ENCODE peak calls at places on chromosomes 2 and 18, in four cellular contexts. F, P, E and X are unnamed samples.

GRCh38 chr2:43073373-43073772 is 153.0 kb downstream of the ZFP36L2 start:
- DNase-seq in F (peak), P (no peak), E (peak), X (no peak)

GRCh38 chr2:141331127-141331526 is 799.7 kb downstream of the LRP1B start:
- DNase-seq in F (no peak), P (no peak), E (peak), X (peak)

GRCh38 chr2:172250801-172251200 is 148.1 kb upstream of the DLX2 start:
- DNase-seq in F (no peak), P (no peak), E (no peak), X (no peak)

GRCh38 chr2:238525990-238526389 is 99.3 kb downstream of the ASB1 start:
- DNase-seq in F (no peak), P (no peak), E (no peak), X (no peak)

GRCh38 chr2:67625671-67626070 is 228.5 kb downstream of the ETAA1 start:
- DNase-seq in F (no peak), P (no peak), E (peak), X (no peak)

GRCh38 chr2:163877316-163877715 is 141.5 kb upstream of the FIGN start:
- DNase-seq in F (no peak), P (no peak), E (peak), X (no peak)

GRCh38 chr18:74229005-74229404 is 62.8 kb downstream of the CYB5A start:
- DNase-seq in F (no peak), P (no peak), E (no peak), X (no peak)

GRCh38 chr2:84870306-84870705 is 10.6 kb downstream of the TRABD2A start:
- DNase-seq in F (no peak), P (no peak), E (no peak), X (no peak)

GRCh38 chr2:33208400-33208799 is 261.6 kb downstream of the LTBP1 start:
- DNase-seq in F (no peak), P (no peak), E (no peak), X (peak)

GRCh38 chr2:214242797-214243196 is 168.1 kb upstream of the VWC2L start:
- DNase-seq in F (no peak), P (no peak), E (peak), X (no peak)

GRCh38 chr2:7992612-7993596 is 689.0 kb upstream of the ID2 start:
- DNase-seq in F (no peak), P (no peak), E (peak), X (no peak)

GRCh38 chr2:182018218-182018617 is 32.6 kb downstream of the PPP1R1C start:
- DNase-seq in F (no peak), P (no peak), E (peak), X (no peak)

GRCh38 chr2:57943271-57943670 is 103.3 kb upstream of the VRK2 start:
- DNase-seq in F (no peak), P (no peak), E (peak), X (no peak)

GRCh38 chr2:187397870-187398269 is 50.2 kb downstream of the CALCRL start:
- DNase-seq in F (no peak), P (no peak), E (no peak), X (no peak)

GRCh38 chr2:238422285-238422684 is 4.4 kb upstream of the ASB1 start:
- DNase-seq in F (peak), P (no peak), E (no peak), X (no peak)

GRCh38 chr2:161913865-161914264 is 160.2 kb downstream of the DPP4 start:
- DNase-seq in F (no peak), P (no peak), E (peak), X (no peak)

GRCh38 chr2:149679286-149679685 is 91.7 kb upstream of the MMADHC start:
- DNase-seq in F (no peak), P (no peak), E (peak), X (peak)

GRCh38 chr2:8277921-8278571 is 403.8 kb upstream of the ID2 start:
- DNase-seq in F (no peak), P (peak), E (no peak), X (no peak)

GRCh38 chr2:237671466-237672173 is 44.2 kb downstream of the LRRFIP1 start:
- DNase-seq in F (no peak), P (no peak), E (no peak), X (no peak)

GRCh38 chr2:152322222-152322621 is 12.8 kb upstream of the FMNL2 start:
- DNase-seq in F (no peak), P (no peak), E (no peak), X (no peak)

GRCh38 chr2:152320814-152321213 is 14.2 kb upstream of the FMNL2 start:
- DNase-seq in F (no peak), P (no peak), E (no peak), X (no peak)

GRCh38 chr2:152320166-152320565 is 14.8 kb upstream of the FMNL2 start:
- DNase-seq in F (no peak), P (no peak), E (peak), X (no peak)
- TF ChIP-seq ELK1 in F (no peak), P (no peak), E (no peak), X (no peak)

GRCh38 chr2:66437601-66438497 is 2.9 kb downstream of the MEIS1 start:
- DNase-seq in F (no peak), P (no peak), E (no peak), X (no peak)

GRCh38 chr2:66439291-66440010 is 4.5 kb downstream of the MEIS1 start:
- DNase-seq in F (no peak), P (no peak), E (no peak), X (no peak)

GRCh38 chr2:66440011-66440542 is 5.2 kb downstream of the MEIS1 start:
- DNase-seq in F (no peak), P (no peak), E (no peak), X (no peak)

GRCh38 chr2:66437055-66437454 is 2.1 kb downstream of the MEIS1 start:
- DNase-seq in F (no peak), P (no peak), E (no peak), X (no peak)

DNA sequence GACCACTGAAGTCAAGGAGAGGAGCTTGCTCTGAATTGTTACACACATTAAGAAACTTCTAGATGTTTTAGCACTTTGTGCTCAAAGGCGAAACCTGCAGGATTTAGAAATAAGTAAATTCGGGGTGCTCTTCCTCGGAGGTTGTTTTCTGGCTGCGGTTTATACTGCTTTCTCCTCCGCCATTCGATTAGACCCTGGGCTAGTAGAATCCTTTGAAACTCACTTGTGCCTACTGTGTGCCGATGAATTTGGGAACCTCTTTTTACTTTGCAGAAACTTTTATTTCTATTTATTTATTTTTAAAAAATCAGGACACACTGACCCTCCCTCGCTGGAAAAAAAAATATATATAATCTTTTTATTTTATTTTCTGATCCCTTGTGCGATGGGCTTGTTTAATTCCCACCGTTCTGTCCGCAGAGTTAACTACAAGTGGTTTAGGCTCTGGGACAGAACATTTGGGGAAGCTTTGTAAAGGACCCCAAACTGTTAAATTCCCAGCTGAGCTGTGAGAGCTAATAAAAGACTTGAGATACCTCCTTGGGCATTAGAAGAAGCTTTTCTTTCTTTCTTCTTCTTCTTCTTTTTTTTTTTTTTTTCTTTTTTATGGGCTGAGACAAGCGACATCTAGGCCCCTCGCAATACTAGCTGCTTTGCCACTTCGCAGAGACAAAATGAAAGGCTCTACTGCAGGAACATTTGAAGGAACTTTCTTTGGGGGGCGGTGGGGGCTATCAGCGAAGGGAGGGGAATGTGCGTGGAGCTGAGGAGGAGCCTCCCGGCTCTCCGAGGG is 3.8 kb downstream of the MEIS1 start:
- DNase-seq in F (no peak), P (no peak), E (no peak), X (no peak)
- H3K4me3 ChIP-seq in F (no peak), P (no peak), E (peak), X (no peak)

GRCh38 chr2:96399342-96400048 is 63.9 kb downstream of the NCAPH start:
- DNase-seq in F (no peak), P (no peak), E (no peak), X (no peak)
- TF ChIP-seq ELK1 in F (no peak), P (no peak), E (no peak), X (no peak)

GRCh38 chr2:106195996-106196395 is 1.9 kb upstream of the UXS1 start:
- DNase-seq in F (no peak), P (no peak), E (no peak), X (no peak)

GRCh38 chr2:106197878-106198277 is 3.8 kb upstream of the UXS1 start:
- DNase-seq in F (no peak), P (no peak), E (peak), X (no peak)

GRCh38 chr2:106193977-106194778 is at the start of gene UXS1:
- DNase-seq in F (peak), P (peak), E (peak), X (peak)

GRCh38 chr2:106193491-106193976 is 567 bp downstream of the UXS1 start:
- DNase-seq in F (peak), P (no peak), E (no peak), X (peak)

GRCh38 chr2:106195456-106195855 is 1.4 kb upstream of the UXS1 start:
- DNase-seq in F (no peak), P (no peak), E (no peak), X (no peak)
- H3K4me3 ChIP-seq in F (no peak), P (no peak), E (no peak), X (no peak)

DNA sequence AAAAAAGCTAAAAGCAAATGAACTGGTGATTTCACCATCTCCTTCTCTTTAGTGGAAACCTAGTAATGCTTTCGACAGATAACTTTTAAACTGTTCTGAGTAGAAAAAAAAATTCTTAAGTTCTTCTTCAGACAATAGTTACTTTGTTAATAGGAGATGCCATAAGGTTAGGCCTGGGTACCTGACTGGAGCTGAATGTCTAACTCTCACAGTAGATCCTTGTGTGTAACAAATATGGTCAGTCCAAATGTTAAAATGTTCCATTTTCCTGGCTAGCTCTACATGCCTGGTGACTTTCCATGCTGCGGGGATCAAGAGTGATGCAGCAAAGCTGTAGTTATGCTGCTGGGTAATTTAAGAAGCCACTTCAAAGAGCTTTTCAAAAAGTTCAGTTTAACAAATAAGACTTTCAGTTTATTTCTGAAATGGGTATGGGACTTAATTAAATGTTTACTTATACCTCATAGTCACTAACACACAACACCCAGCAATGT is 264.0 kb upstream of the SESTD1 start:
- DNase-seq in F (no peak), P (no peak), E (no peak), X (no peak)
- TF ChIP-seq ELK1 in F (no peak), P (no peak), E (no peak), X (no peak)

GRCh38 chr2:20130821-20131645 is 79.6 kb upstream of the LAPTM4A start:
- DNase-seq in F (no peak), P (no peak), E (no peak), X (no peak)
- H3K4me3 ChIP-seq in F (no peak), P (no peak), E (no peak), X (no peak)